ENCODE peak calls at places on chromosomes 1 and 21, in four cellular contexts. M is K562, L is GM12878, H is endothelial cell of umbilical vein. Z is an unnamed sample.

GRCh38 chr1:178034676-178035075 is 59.2 kb upstream of the RASAL2 start:
- DNase-seq in M (no peak), L (no peak), H (no peak), Z (no peak)

GRCh38 chr21:31659286-31660133 is at the start of gene SOD1:
- DNase-seq in M (peak; percentile 98), L (peak; percentile 75), H (peak; percentile 92), Z (peak; percentile 89)

GRCh38 chr1:206631085-206631509 is 4.2 kb upstream of the DYRK3 start:
- DNase-seq in M (peak; percentile 86), L (peak; percentile 60), H (peak; percentile 83), Z (peak; percentile 93)

GRCh38 chr21:10639123-10639522 is 117.7 kb downstream of the TPTE start:
- DNase-seq in M (no peak), L (no peak), H (no peak), Z (no peak)

GRCh38 chr21:42191978-42192595 is 26.9 kb upstream of the ABCG1 start:
- DNase-seq in M (no peak), L (no peak), H (no peak), Z (no peak)

GRCh38 chr1:1491601-1492000 is 20.0 kb downstream of the ATAD3B start:
- DNase-seq in M (no peak), L (no peak), H (no peak), Z (no peak)

GRCh38 chr21:42570841-42571387 is 57.3 kb downstream of the SLC37A1 start:
- DNase-seq in M (no peak), L (no peak), H (no peak), Z (no peak)

GRCh38 chr21:36010801-36011200 is 49.5 kb downstream of the SETD4 start:
- DNase-seq in M (no peak), L (no peak), H (no peak), Z (no peak)

GRCh38 chr1:170213598-170213997 is 67.8 kb downstream of the NTMT2 start:
- DNase-seq in M (no peak), L (no peak), H (no peak), Z (no peak)

GRCh38 chr1:241411056-241411775 is 54.2 kb upstream of the RGS7 start:
- DNase-seq in M (no peak), L (no peak), H (peak; percentile 22), Z (peak; percentile 52)

GRCh38 chr1:99781798-99782197 is 15.4 kb upstream of the FRRS1 start:
- DNase-seq in M (no peak), L (no peak), H (no peak), Z (no peak)

GRCh38 chr1:109885589-109885988 is 25.1 kb upstream of the CSF1 start:
- DNase-seq in M (peak; percentile 46), L (no peak), H (no peak), Z (no peak)

GRCh38 chr1:212667223-212668139 is 32.2 kb downstream of the BATF3 start:
- DNase-seq in M (peak; percentile 27), L (no peak), H (peak; percentile 77), Z (peak; percentile 97)

GRCh38 chr1:7329868-7330615 is 441.1 kb upstream of the VAMP3 start:
- DNase-seq in M (no peak), L (no peak), H (no peak), Z (no peak)

GRCh38 chr1:218642033-218642954 is 297.2 kb downstream of the TGFB2 start:
- DNase-seq in M (no peak), L (no peak), H (no peak), Z (peak; percentile 61)

GRCh38 chr21:25107708-25108107 is 499.6 kb downstream of the MRPL39 start:
- DNase-seq in M (no peak), L (no peak), H (no peak), Z (peak; percentile 94)

GRCh38 chr1:91124989-91125417 is 103.2 kb upstream of the ZNF644 start:
- DNase-seq in M (no peak), L (no peak), H (no peak), Z (no peak)

GRCh38 chr1:21290546-21290944 is 282 bp upstream of the ECE1 start:
- DNase-seq in M (no peak), L (peak; percentile 43), H (no peak), Z (no peak)

GRCh38 chr21:45630066-45630694 is 13.3 kb upstream of the PCBP3 start:
- DNase-seq in M (no peak), L (no peak), H (no peak), Z (no peak)

GRCh38 chr1:43772978-43773377 is 65.6 kb downstream of the ST3GAL3 start:
- DNase-seq in M (no peak), L (no peak), H (no peak), Z (no peak)

GRCh38 chr1:113021430-113022085 is 51.4 kb upstream of the LRIG2 start:
- DNase-seq in M (no peak), L (no peak), H (no peak), Z (no peak)

GRCh38 chr1:215777370-215777925 is 210.3 kb downstream of the KCTD3 start:
- DNase-seq in M (no peak), L (no peak), H (no peak), Z (peak; percentile 39)

GRCh38 chr1:59354754-59355337 is 58.0 kb downstream of the FGGY start:
- DNase-seq in M (peak; percentile 12), L (no peak), H (no peak), Z (no peak)

GRCh38 chr1:111030590-111030989 is 66.9 kb upstream of the LRIF1 start:
- DNase-seq in M (peak; percentile 83), L (peak; percentile 45), H (peak; percentile 50), Z (peak; percentile 60)
- TF ChIP-seq FOS in M (no peak), L (no peak), H (no peak), Z (no peak)

GRCh38 chr1:63789856-63790605 is 16.2 kb downstream of the ROR1 start:
- DNase-seq in M (no peak), L (no peak), H (no peak), Z (no peak)
- H3K4me1 ChIP-seq in M (no peaks in the 10 kb centered on the region), L (no peaks in the 10 kb centered on the region), H (no peaks in the 10 kb centered on the region), Z (peaks cover 2% of the 10 kb centered on the region)

DNA sequence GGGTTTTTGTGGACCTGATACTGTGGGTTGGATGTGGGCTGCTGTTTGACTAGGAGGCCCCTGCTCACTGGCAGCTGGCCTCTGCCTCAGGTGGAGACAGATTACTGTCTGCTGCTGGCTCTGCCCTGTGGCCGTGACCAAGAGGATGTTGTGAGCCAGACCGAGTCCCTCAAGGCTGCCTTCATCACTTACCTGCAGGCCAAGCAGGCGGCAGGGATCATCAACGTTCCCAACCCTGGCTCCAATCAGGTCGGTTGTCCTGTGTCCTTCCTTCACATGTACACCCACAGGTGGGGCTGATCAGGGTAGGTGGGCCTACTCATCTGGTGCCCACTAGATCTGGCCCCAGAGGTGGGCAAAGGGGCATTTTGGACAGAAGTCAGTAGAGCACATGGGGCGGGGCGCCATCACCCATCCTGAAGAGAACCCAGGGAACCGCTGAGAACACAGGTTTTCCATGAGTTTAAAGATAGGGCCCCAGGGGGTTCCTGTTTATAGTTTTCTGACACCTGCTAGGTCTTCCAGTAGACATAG is 37.2 kb downstream of the ZBTB17 start:
- DNase-seq in M (no peak), L (no peak), H (no peak), Z (no peak)
- H3K27ac ChIP-seq in M (no peak overlapping the region), L (no peak overlapping the region), H (peak overlapping the region; percentile 27), Z (no peak overlapping the region)

DNA sequence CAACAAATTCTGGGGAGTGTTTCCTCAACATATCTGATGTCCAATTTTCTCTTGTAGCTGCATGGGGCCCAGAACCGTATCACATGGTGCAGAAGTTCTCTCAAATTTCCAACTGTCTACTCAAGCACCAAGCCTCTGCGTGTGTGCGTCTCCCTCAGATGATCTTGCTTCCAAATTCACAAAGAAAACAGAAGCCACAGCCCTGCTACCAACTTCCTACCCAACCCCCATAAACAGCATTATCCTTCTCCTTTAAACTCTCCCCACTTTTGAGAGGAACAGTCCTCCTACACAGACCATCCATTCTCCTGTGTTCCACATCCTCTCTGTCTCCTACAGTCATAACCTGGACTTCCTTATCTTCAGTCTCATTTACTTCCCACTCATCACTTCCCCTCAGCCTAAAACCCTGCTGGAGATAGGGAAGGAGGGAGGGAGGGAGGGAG is 354.1 kb downstream of the SMYD3 start:
- DNase-seq in M (peak; percentile 86), L (no peak), H (no peak), Z (no peak)
- TF ChIP-seq FOS in M (no peak), L (no peak), H (no peak), Z (no peak)

GRCh38 chr1:39268112-39268581 is 63.7 kb downstream of the MACF1 start:
- DNase-seq in M (no peak), L (no peak), H (peak; percentile 78), Z (peak; percentile 90)
- H3K4me1 ChIP-seq in M (peaks cover 34% of the 10 kb centered on the region), L (peaks cover 57% of the 10 kb centered on the region), H (peaks cover 22% of the 10 kb centered on the region), Z (peaks cover 19% of the 10 kb centered on the region)

GRCh38 chr1:25658791-25659431 is 42.3 kb downstream of the MAN1C1 start:
- DNase-seq in M (no peak), L (no peak), H (no peak), Z (no peak)
- H3K27ac ChIP-seq in M (no peak overlapping the region), L (no peak overlapping the region), H (no peak overlapping the region), Z (no peak overlapping the region)

GRCh38 chr1:201740086-201740541 is 88.8 kb upstream of the IPO9 start:
- DNase-seq in M (no peak), L (no peak), H (no peak), Z (no peak)
- TF ChIP-seq FOS in M (no peak), L (no peak), H (no peak), Z (no peak)

DNA sequence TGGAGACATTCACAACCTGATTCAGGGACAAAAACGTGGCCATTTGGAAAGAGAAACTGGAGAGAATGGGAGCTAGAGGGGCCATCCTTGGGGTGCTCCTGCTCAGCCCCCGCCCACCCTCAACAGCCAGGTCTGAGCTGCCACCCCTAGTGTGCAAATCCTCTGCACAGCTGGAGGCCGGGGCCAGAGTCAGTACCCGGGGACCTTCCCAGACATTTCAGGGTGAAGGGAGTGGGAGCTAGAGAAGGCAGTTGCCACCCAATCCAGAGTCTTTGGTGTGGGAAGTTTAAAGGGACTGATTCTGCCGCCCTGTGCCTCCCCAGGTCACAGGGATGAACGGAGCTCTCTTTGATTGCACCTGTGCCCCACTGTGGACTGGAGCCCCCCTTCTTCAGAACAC is 397.4 kb downstream of the MATN1 start:
- DNase-seq in M (no peak), L (no peak), H (no peak), Z (no peak)
- H3K4me1 ChIP-seq in M (no peaks in the 10 kb centered on the region), L (no peaks in the 10 kb centered on the region), H (no peaks in the 10 kb centered on the region), Z (no peaks in the 10 kb centered on the region)

GRCh38 chr1:13618483-13618882 is 34.9 kb downstream of the PDPN start:
- DNase-seq in M (no peak), L (no peak), H (no peak), Z (no peak)

GRCh38 chr1:13620825-13621224 is 37.2 kb downstream of the PDPN start:
- DNase-seq in M (no peak), L (no peak), H (no peak), Z (no peak)

GRCh38 chr1:13617108-13617507 is 33.5 kb downstream of the PDPN start:
- DNase-seq in M (no peak), L (no peak), H (no peak), Z (no peak)

GRCh38 chr1:13617773-13618172 is 34.1 kb downstream of the PDPN start:
- DNase-seq in M (no peak), L (no peak), H (no peak), Z (no peak)

DNA sequence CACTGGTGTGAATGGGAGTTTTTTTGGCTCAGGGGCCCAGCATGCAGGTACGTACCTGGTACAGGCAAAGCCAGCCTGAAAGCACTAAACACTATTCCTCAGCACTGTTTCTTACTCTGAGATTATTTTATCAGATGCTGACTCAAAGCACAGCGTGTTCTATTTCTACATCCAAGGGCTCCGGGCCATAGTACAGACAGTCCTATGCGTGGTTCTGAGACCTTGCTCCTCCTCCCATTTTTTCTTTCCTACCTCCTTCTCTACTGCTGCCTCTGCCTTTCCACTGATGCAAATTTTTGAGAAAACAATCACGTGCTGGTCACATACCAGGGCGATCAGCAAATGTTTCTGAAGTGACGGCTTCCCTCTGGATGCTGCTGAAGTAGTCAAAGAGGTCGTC is 36.3 kb downstream of the PDPN start:
- DNase-seq in M (no peak), L (no peak), H (no peak), Z (no peak)
- H3K27ac ChIP-seq in M (no peak overlapping the region), L (no peak overlapping the region), H (no peak overlapping the region), Z (no peak overlapping the region)